ENCODE peak calls at places on chromosome 16, in four cellular contexts. O is left ventricle myocardium inferior, W is uterus, X is transverse colon. V is an unnamed sample.

GRCh38 chr16:81088836-81089235 is 7.4 kb downstream of the GCSH start:
- DNase-seq in O (no peak), W (no peak), X (no peak), V (no peak)

GRCh38 chr16:66134875-66135274 is 231.6 kb upstream of the CDH5 start:
- DNase-seq in O (no peak), W (no peak), X (no peak), V (no peak)

GRCh38 chr16:80948886-80949502 is 57.7 kb downstream of the CMC2 start:
- DNase-seq in O (peak; percentile 58), W (peak; percentile 51), X (peak; percentile 28), V (no peak)

GRCh38 chr16:87028481-87029320 is 288.5 kb downstream of the C16orf95 start:
- DNase-seq in O (no peak), W (no peak), X (no peak), V (no peak)

GRCh38 chr16:89012622-89012995 is 35.6 kb upstream of the CBFA2T3 start:
- DNase-seq in O (no peak), W (no peak), X (no peak), V (no peak)

GRCh38 chr16:55468352-55468990 is 10.5 kb upstream of the MMP2 start:
- DNase-seq in O (no peak), W (no peak), X (no peak), V (no peak)

GRCh38 chr16:84898447-84898846 is 78.7 kb downstream of the CRISPLD2 start:
- DNase-seq in O (no peak), W (no peak), X (no peak), V (no peak)

GRCh38 chr16:19672378-19672777 is 45.6 kb downstream of the KNOP1 start:
- DNase-seq in O (no peak), W (no peak), X (no peak), V (no peak)

GRCh38 chr16:70644763-70645597 is 1.4 kb upstream of the IL34 start:
- DNase-seq in O (no peak), W (no peak), X (no peak), V (no peak)

GRCh38 chr16:1407749-1408148 is 6.8 kb downstream of the UNKL start:
- DNase-seq in O (no peak), W (peak; percentile 38), X (no peak), V (no peak)

GRCh38 chr16:78988361-78988992 is 612.1 kb downstream of the MAF start:
- DNase-seq in O (no peak), W (no peak), X (no peak), V (no peak)

GRCh38 chr16:360698-361336 is 8.3 kb upstream of the AXIN1 start:
- DNase-seq in O (no peak), W (no peak), X (peak; percentile 5), V (no peak)

DNA sequence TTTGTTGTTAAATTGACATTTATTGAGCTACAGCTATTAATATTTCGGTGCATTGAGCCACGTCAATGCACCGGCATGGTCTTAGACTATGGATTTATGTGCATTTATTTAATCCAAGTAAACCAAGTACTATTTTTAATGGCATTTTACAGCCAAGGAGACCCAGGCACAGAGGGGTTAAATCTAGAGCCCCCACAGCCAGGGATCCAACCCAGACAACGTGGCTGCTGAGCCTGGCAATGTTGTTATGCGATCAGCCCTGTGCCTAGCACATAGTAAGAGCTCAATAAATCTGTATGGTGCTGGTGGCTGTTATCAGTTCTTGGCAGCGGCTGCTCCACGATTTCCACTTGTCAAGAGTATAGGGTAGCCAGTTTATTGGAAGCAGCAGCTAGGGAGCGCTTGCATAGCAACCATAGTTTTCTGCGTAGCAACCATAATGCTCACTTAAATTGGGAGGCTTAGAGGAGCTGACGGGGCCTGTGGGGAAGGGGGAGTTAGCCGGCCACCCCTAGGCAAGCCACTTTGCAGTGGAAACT is 541 bp upstream of the RBBP6 start:
- DNase-seq in O (no peak), W (no peak), X (no peak), V (no peak)
- TF ChIP-seq CTCF in O (no peak), W (peak; percentile 7), X (no peak), V (peak; percentile 15)

GRCh38 chr16:28495098-28495793 is 803 bp downstream of the APOBR start:
- DNase-seq in O (no peak), W (no peak), X (peak; percentile 63), V (no peak)
- H3K4me3 ChIP-seq in O (peak overlapping the region; percentile 44), W (no peak overlapping the region), X (peak overlapping the region; percentile 43), V (no peak overlapping the region)

GRCh38 chr16:82580293-82580900 is 46.4 kb upstream of the CDH13 start:
- DNase-seq in O (no peak), W (no peak), X (no peak), V (no peak)
- TF ChIP-seq CTCF in O (peak; percentile 59), W (no peak), X (no peak), V (peak; percentile 60)

GRCh38 chr16:3190949-3191353 is 2.9 kb downstream of the OR1F1 start:
- DNase-seq in O (no peak), W (no peak), X (no peak), V (no peak)

GRCh38 chr16:3188675-3188924 is 596 bp downstream of the OR1F1 start:
- DNase-seq in O (no peak), W (no peak), X (no peak), V (no peak)

GRCh38 chr16:3189869-3190268 is 1.9 kb downstream of the OR1F1 start:
- DNase-seq in O (no peak), W (no peak), X (no peak), V (no peak)

GRCh38 chr16:3187798-3188674 is at the start of gene OR1F1:
- DNase-seq in O (no peak), W (no peak), X (no peak), V (no peak)

DNA sequence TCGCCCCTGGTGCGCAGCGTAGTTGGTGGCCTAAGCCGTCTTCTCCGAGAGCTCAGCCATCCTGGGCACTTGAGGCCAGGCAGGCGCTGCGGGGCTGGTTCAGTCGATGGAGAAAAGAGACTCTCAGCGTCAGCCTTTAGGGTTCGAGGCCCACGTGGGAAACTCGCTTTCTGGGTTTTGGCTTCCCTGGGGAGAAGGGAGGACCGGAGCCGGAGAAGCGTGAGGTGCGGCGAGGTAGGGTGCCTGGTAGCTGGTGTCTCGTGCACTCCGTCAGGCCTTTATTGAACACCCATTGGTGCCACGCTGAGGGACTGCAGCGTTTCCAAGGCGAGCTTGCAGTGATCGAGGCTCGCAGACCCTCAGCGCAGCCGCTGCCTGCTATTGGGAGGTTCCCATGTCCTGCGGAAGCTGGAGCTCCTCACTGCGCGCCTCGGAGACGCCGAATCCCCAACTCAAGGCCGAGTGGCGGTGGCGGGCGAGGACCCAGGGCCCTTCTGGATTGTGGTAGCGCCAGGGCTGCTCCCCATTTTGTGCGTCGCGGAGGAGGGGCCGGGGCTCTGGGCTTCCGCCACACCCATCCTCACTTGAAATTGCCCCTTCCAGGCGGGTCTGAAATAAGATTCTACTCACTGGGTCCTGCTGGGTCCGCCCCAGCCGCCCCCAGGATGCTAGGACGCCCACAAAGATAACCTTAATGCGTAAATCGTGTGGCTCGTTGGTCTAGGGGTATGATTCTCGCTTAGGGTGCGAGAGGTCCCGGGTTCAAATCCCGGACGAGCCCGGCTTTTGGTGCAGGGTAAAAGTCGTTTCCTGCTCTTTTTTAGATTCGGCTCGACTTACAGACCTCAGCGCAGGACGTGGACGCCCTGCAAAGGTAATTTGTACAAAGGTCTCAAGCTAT is 1.2 kb downstream of the OR1F1 start:
- DNase-seq in O (no peak), W (no peak), X (no peak), V (no peak)
- H3K4me3 ChIP-seq in O (peak overlapping the region; percentile 46), W (no peak overlapping the region), X (no peak overlapping the region), V (peak overlapping the region; percentile 67)

V was measured in retinal pigment epithelial cell.